ENCODE peak calls at places on chromosomes 7 and 10, in nine cellular contexts. B, P, Y, R, W, S, F, A and Q are unnamed samples. For H3K4me1 and H3K9me3, the result is how much of the 10 kb centered on the place peaks cover.

GRCh38 chr10:24556746-24557742 is 166.6 kb downstream of the ARHGAP21 start:
- DNase-seq in B (no peak), P (peak), Y (peak), R (no peak), W (peak), S (no peak), F (no peak), A (peak), Q (no peak)

GRCh38 chr7:100752994-100753393 is 19.6 kb downstream of the ZAN start:
- DNase-seq in B (no peak), P (no peak), Y (no peak), R (no peak), W (no peak), S (no peak), F (no peak), A (no peak), Q (no peak)

GRCh38 chr10:43233601-43234430 is 33.0 kb downstream of the RASGEF1A start:
- DNase-seq in B (no peak), P (no peak), Y (no peak), R (peak), W (no peak), S (no peak), F (peak), A (no peak), Q (no peak)

GRCh38 chr7:132254455-132254854 is 321.8 kb downstream of the PLXNA4 start:
- DNase-seq in B (no peak), P (no peak), Y (no peak), R (no peak), W (no peak), S (no peak), F (no peak), A (no peak), Q (no peak)

GRCh38 chr7:31874631-31875374 is 187.8 kb downstream of the PPP1R17 start:
- DNase-seq in B (no peak), P (no peak), Y (no peak), R (no peak), W (no peak), S (no peak), F (no peak), A (no peak), Q (no peak)

GRCh38 chr10:43863859-43864591 is 215.3 kb upstream of the ZNF32 start:
- DNase-seq in B (no peak), P (no peak), Y (peak), R (no peak), W (peak), S (peak), F (peak), A (peak), Q (peak)

GRCh38 chr10:88974012-88974411 is 16.6 kb upstream of the FAS start:
- DNase-seq in B (no peak), P (no peak), Y (no peak), R (no peak), W (no peak), S (no peak), F (no peak), A (peak), Q (no peak)

GRCh38 chr10:121085386-121085785 is 234.2 kb downstream of the WDR11 start:
- DNase-seq in B (no peak), P (no peak), Y (no peak), R (no peak), W (no peak), S (no peak), F (no peak), A (no peak), Q (no peak)

GRCh38 chr10:7686351-7687171 is 16.6 kb upstream of the ITIH2 start:
- DNase-seq in B (no peak), P (no peak), Y (no peak), R (no peak), W (no peak), S (no peak), F (no peak), A (no peak), Q (no peak)

DNA sequence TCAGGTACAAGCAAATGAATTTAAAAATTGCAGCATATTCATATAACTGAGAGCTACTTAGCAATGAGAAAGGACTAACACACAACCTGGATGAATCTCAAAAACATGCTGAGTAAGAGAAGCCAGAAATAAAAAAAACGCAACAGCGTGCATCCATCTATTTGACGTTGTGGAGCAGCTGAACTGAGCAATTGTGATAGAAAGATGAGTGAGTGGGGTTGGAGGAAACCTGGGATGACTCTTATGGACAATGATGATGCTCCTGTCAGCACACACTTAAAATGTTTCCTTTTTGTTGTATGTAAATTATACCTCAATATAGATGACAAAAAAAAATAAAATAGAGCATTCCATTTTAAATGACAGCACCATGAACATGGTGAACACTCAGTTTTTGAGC is 36.0 kb upstream of the AKR1E2 start:
- DNase-seq in B (no peak), P (no peak), Y (no peak), R (no peak), W (no peak), S (no peak), F (no peak), A (peak), Q (no peak)
- H3K27ac ChIP-seq in B (no peak), P (no peak), Y (no peak), R (no peak), W (no peak), S (no peak), F (no peak), A (no peak), Q (no peak)

GRCh38 chr10:125144209-125144608 is 16.2 kb downstream of the CTBP2 start:
- DNase-seq in B (no peak), P (no peak), Y (no peak), R (no peak), W (no peak), S (no peak), F (no peak), A (no peak), Q (no peak)

GRCh38 chr10:125146791-125147604 is 13.4 kb downstream of the CTBP2 start:
- DNase-seq in B (no peak), P (no peak), Y (no peak), R (no peak), W (peak), S (no peak), F (no peak), A (peak), Q (peak)

GRCh38 chr10:125148021-125148439 is 12.3 kb downstream of the CTBP2 start:
- DNase-seq in B (no peak), P (no peak), Y (peak), R (no peak), W (no peak), S (peak), F (no peak), A (peak), Q (no peak)

GRCh38 chr10:125144693-125145623 is 15.4 kb downstream of the CTBP2 start:
- DNase-seq in B (no peak), P (no peak), Y (peak), R (no peak), W (peak), S (no peak), F (no peak), A (peak), Q (no peak)

DNA sequence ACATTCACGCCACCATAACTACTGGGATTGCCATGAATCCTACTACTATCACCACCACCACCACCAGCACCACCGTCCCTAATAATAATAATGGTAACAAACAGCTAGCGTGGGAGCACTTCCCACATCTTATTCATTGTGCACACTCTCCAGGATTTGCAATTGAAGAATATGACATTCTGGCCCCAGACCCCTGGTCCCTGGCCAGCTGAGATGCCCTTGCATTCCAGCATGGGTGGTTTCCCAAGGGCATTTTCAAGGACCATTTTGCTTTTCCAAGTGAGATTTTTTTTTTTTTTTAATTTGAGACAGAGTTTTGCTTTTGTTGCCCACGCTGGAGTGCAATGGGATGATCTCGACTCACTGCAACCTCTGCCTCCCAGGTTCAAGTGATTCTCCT is 14.7 kb downstream of the CTBP2 start:
- DNase-seq in B (no peak), P (no peak), Y (no peak), R (no peak), W (no peak), S (no peak), F (no peak), A (no peak), Q (no peak)
- H3K4me1 ChIP-seq in B (under half), P (under half), Y (under half), R (half or more), W (half or more), S (half or more), F (under half), A (under half), Q (half or more)

DNA sequence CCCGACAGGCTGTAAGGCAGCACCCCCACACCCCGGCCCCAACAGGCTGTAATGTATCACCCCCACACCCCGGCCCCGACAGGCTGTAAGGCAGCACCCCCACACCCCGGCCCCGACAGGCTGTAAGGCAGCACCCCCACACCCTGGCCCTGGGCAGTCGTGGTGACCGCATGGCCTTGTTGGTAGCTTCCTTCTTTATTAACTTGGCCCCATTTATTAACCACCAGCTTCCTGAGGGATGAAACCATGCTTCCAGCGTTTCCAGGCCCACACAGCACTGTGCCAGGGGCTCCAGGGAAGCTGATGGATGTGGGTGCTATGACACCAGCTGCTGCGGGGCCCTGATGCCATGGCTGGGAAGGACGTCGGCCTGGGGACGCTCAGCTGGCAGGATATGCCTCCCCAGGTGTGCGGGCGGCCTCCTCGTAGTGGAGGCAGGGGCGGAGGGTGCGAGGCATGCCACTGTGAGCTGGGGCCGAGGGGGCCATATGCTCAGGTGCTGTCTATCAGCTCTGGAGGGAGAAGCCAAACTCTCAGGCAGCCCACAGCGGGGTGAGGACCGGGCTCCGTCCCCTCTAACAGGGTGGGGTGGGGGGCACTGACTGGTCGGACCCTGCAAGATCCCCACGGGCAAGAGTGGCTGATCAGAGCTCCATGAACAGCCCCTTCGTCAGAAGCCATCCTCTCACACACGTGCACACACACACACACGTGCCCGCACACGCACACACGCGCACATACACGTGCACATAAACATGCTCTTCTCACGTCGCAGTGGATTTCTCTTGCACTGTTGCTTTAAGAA is 311.0 kb downstream of the PTPRN2 start:
- DNase-seq in B (no peak), P (no peak), Y (no peak), R (peak), W (no peak), S (no peak), F (no peak), A (no peak), Q (no peak)
- H3K9me3 ChIP-seq in B (under half), P (under half), Y (under half), R (under half), W (under half), S (under half), F (under half), A (under half), Q (under half)

GRCh38 chr10:110833234-110833940 is 38.3 kb upstream of the PDCD4 start:
- DNase-seq in B (no peak), P (peak), Y (no peak), R (no peak), W (no peak), S (no peak), F (no peak), A (no peak), Q (peak)
- H3K27ac ChIP-seq in B (no peak), P (no peak), Y (peak), R (peak), W (no peak), S (peak), F (no peak), A (no peak), Q (peak)